ENCODE peak calls at places on chromosomes 5 and 9, in five cellular contexts. D is GM10248, R is NCI-H1092 treated with DMSO at 0.1 percent for 48 hours, N is epithelial cell of esophagus, G is HCT116. M is an unnamed sample.

GRCh38 chr9:79431019-79431679 is 140.6 kb upstream of the TLE4 start:
- DNase-seq in D (no peak), R (peak), N (no peak), G (no peak), M (no peak)

GRCh38 chr5:180592176-180592575 is 877 bp upstream of the SCGB3A1 start:
- DNase-seq in D (no peak), R (no peak), N (no peak), G (no peak), M (no peak)

GRCh38 chr5:69414885-69415583 is at the start of gene MARVELD2:
- DNase-seq in D (peak), R (peak), N (peak), G (peak), M (no peak)

GRCh38 chr9:93096131-93096802 is at the start of gene CARD19:
- DNase-seq in D (no peak), R (no peak), N (peak), G (no peak), M (no peak)

GRCh38 chr9:97985058-97985861 is 2.1 kb downstream of the ANP32B start:
- DNase-seq in D (no peak), R (peak), N (peak), G (no peak), M (no peak)

GRCh38 chr5:56139978-56140562 is 93.1 kb downstream of the ANKRD55 start:
- DNase-seq in D (no peak), R (no peak), N (no peak), G (no peak), M (no peak)

GRCh38 chr5:96582343-96582742 is 79.8 kb upstream of the CAST start:
- DNase-seq in D (no peak), R (peak), N (peak), G (no peak), M (no peak)

GRCh38 chr5:134503937-134504437 is 21.5 kb upstream of the JADE2 start:
- DNase-seq in D (no peak), R (no peak), N (peak), G (no peak), M (no peak)

GRCh38 chr5:77400645-77401044 is 91.5 kb downstream of the WDR41 start:
- DNase-seq in D (no peak), R (no peak), N (no peak), G (no peak), M (no peak)

GRCh38 chr5:38468202-38468656 is 88.2 kb downstream of the LIFR start:
- DNase-seq in D (no peak), R (no peak), N (peak), G (peak), M (peak)

GRCh38 chr5:1479581-1480188 is 34.4 kb upstream of the SLC6A3 start:
- DNase-seq in D (peak), R (peak), N (peak), G (no peak), M (no peak)

GRCh38 chr9:18982246-18982589 is 50.8 kb downstream of the SAXO1 start:
- DNase-seq in D (no peak), R (no peak), N (peak), G (no peak), M (no peak)

GRCh38 chr9:21412109-21412508 is 3.2 kb downstream of the IFNA8 start:
- DNase-seq in D (no peak), R (no peak), N (no peak), G (no peak), M (no peak)

GRCh38 chr5:76204713-76205112 is 121.5 kb downstream of the SV2C start:
- DNase-seq in D (no peak), R (no peak), N (peak), G (no peak), M (no peak)

GRCh38 chr9:93592389-93593021 is 16.1 kb downstream of the PHF2 start:
- DNase-seq in D (no peak), R (no peak), N (no peak), G (peak), M (no peak)

GRCh38 chr5:146427619-146427997 is 19.5 kb upstream of the TCERG1 start:
- DNase-seq in D (no peak), R (no peak), N (no peak), G (no peak), M (no peak)

GRCh38 chr5:111271885-111272284 is 47.7 kb downstream of the CAMK4 start:
- DNase-seq in D (no peak), R (no peak), N (peak), G (no peak), M (no peak)

GRCh38 chr5:32707394-32707997 is 3.6 kb upstream of the NPR3 start:
- DNase-seq in D (peak), R (peak), N (peak), G (peak), M (no peak)

GRCh38 chr5:27158171-27158570 is 119.8 kb upstream of the CDH9 start:
- DNase-seq in D (no peak), R (no peak), N (peak), G (no peak), M (no peak)

GRCh38 chr5:56168066-56168478 is 65.1 kb downstream of the ANKRD55 start:
- DNase-seq in D (no peak), R (no peak), N (no peak), G (no peak), M (no peak)

GRCh38 chr9:131276107-131276888 is at the start of gene FAM78A:
- DNase-seq in D (no peak), R (no peak), N (no peak), G (no peak), M (no peak)

GRCh38 chr5:80491296-80491695 is 3.4 kb downstream of the FAM151B start:
- DNase-seq in D (no peak), R (no peak), N (no peak), G (no peak), M (no peak)